ENCODE peak calls at places on chromosomes 1 and 21, in six cellular contexts. One of them, this sample, is unnamed.

GRCh38 chr1:55474168-55474786 is 259.1 kb upstream of the USP24 start:
- DNase-seq in A549: peak
- DNase-seq in GM12878: no peak
- DNase-seq in HepG2: no peak
- DNase-seq in endothelial cell of umbilical vein: peak
- DNase-seq in K562: peak
- DNase-seq in this sample: peak

GRCh38 chr1:99559166-99559565 is 86.7 kb upstream of the PALMD start:
- DNase-seq in A549: no peak
- DNase-seq in GM12878: no peak
- DNase-seq in HepG2: peak
- DNase-seq in endothelial cell of umbilical vein: no peak
- DNase-seq in K562: no peak
- DNase-seq in this sample: no peak

GRCh38 chr1:93822710-93823425 is 56.1 kb downstream of the DNTTIP2 start:
- DNase-seq in A549: no peak
- DNase-seq in GM12878: no peak
- DNase-seq in HepG2: no peak
- DNase-seq in endothelial cell of umbilical vein: no peak
- DNase-seq in K562: no peak
- DNase-seq in this sample: no peak

GRCh38 chr1:21238141-21238800 is 52.0 kb downstream of the ECE1 start:
- DNase-seq in A549: no peak
- DNase-seq in GM12878: no peak
- DNase-seq in HepG2: no peak
- DNase-seq in endothelial cell of umbilical vein: no peak
- DNase-seq in K562: no peak
- DNase-seq in this sample: no peak

GRCh38 chr1:119506941-119507340 is at the start of gene HSD3B1:
- DNase-seq in A549: no peak
- DNase-seq in GM12878: no peak
- DNase-seq in HepG2: no peak
- DNase-seq in endothelial cell of umbilical vein: no peak
- DNase-seq in K562: no peak
- DNase-seq in this sample: no peak

GRCh38 chr1:89088597-89088996 is 23.6 kb upstream of the GBP1 start:
- DNase-seq in A549: no peak
- DNase-seq in GM12878: no peak
- DNase-seq in HepG2: peak
- DNase-seq in endothelial cell of umbilical vein: no peak
- DNase-seq in K562: no peak
- DNase-seq in this sample: no peak

GRCh38 chr1:209207701-209208286 is 375.7 kb upstream of the CAMK1G start:
- DNase-seq in A549: peak
- DNase-seq in GM12878: no peak
- DNase-seq in HepG2: peak
- DNase-seq in endothelial cell of umbilical vein: peak
- DNase-seq in K562: peak
- DNase-seq in this sample: peak

GRCh38 chr1:171252482-171252881 is 4.2 kb downstream of the FMO1 start:
- DNase-seq in A549: no peak
- DNase-seq in GM12878: peak
- DNase-seq in HepG2: no peak
- DNase-seq in endothelial cell of umbilical vein: no peak
- DNase-seq in K562: no peak
- DNase-seq in this sample: no peak

GRCh38 chr1:55645286-55645685 is 430.1 kb upstream of the USP24 start:
- DNase-seq in A549: no peak
- DNase-seq in GM12878: no peak
- DNase-seq in HepG2: no peak
- DNase-seq in endothelial cell of umbilical vein: no peak
- DNase-seq in K562: no peak
- DNase-seq in this sample: no peak

GRCh38 chr1:58861510-58861909 is 77.7 kb upstream of the JUN start:
- DNase-seq in A549: peak
- DNase-seq in GM12878: no peak
- DNase-seq in HepG2: no peak
- DNase-seq in endothelial cell of umbilical vein: no peak
- DNase-seq in K562: no peak
- DNase-seq in this sample: no peak

GRCh38 chr1:199123615-199124014 is 484.8 kb downstream of the PTPRC start:
- DNase-seq in A549: no peak
- DNase-seq in GM12878: no peak
- DNase-seq in HepG2: no peak
- DNase-seq in endothelial cell of umbilical vein: no peak
- DNase-seq in K562: no peak
- DNase-seq in this sample: peak

GRCh38 chr1:55309786-55310516 is 94.8 kb upstream of the USP24 start:
- DNase-seq in A549: no peak
- DNase-seq in GM12878: no peak
- DNase-seq in HepG2: no peak
- DNase-seq in endothelial cell of umbilical vein: no peak
- DNase-seq in K562: no peak
- DNase-seq in this sample: no peak

GRCh38 chr1:167489581-167490340 is 28.6 kb downstream of the CD247 start:
- DNase-seq in A549: no peak
- DNase-seq in GM12878: no peak
- DNase-seq in HepG2: no peak
- DNase-seq in endothelial cell of umbilical vein: no peak
- DNase-seq in K562: no peak
- DNase-seq in this sample: no peak

GRCh38 chr1:243471754-243472725 is 216.2 kb downstream of the SDCCAG8 start:
- DNase-seq in A549: no peak
- DNase-seq in GM12878: peak
- DNase-seq in HepG2: no peak
- DNase-seq in endothelial cell of umbilical vein: peak
- DNase-seq in K562: no peak
- DNase-seq in this sample: peak

GRCh38 chr1:147171399-147172167 is 687 bp downstream of the PRKAB2 start:
- DNase-seq in A549: peak
- DNase-seq in GM12878: no peak
- DNase-seq in HepG2: no peak
- DNase-seq in endothelial cell of umbilical vein: peak
- DNase-seq in K562: peak
- DNase-seq in this sample: peak

GRCh38 chr1:31434101-31434871 is 21.3 kb downstream of the SERINC2 start:
- DNase-seq in A549: no peak
- DNase-seq in GM12878: no peak
- DNase-seq in HepG2: peak
- DNase-seq in endothelial cell of umbilical vein: no peak
- DNase-seq in K562: no peak
- DNase-seq in this sample: no peak

GRCh38 chr1:151006331-151007052 is at the start of gene MINDY1:
- DNase-seq in A549: peak
- DNase-seq in GM12878: peak
- DNase-seq in HepG2: peak
- DNase-seq in endothelial cell of umbilical vein: peak
- DNase-seq in K562: peak
- DNase-seq in this sample: peak

GRCh38 chr1:39332291-39332690 is 127.8 kb downstream of the MACF1 start:
- DNase-seq in A549: no peak
- DNase-seq in GM12878: no peak
- DNase-seq in HepG2: no peak
- DNase-seq in endothelial cell of umbilical vein: no peak
- DNase-seq in K562: no peak
- DNase-seq in this sample: no peak

GRCh38 chr1:227546598-227547313 is 16.6 kb upstream of the ZNF678 start:
- DNase-seq in A549: no peak
- DNase-seq in GM12878: no peak
- DNase-seq in HepG2: no peak
- DNase-seq in endothelial cell of umbilical vein: no peak
- DNase-seq in K562: no peak
- DNase-seq in this sample: no peak

GRCh38 chr1:44508397-44508745 is 103.3 kb downstream of the RNF220 start:
- DNase-seq in A549: no peak
- DNase-seq in GM12878: no peak
- DNase-seq in HepG2: no peak
- DNase-seq in endothelial cell of umbilical vein: no peak
- DNase-seq in K562: no peak
- DNase-seq in this sample: no peak

GRCh38 chr1:48817505-48818114 is 40.9 kb upstream of the BEND5 start:
- DNase-seq in A549: peak
- DNase-seq in GM12878: no peak
- DNase-seq in HepG2: peak
- DNase-seq in endothelial cell of umbilical vein: no peak
- DNase-seq in K562: peak
- DNase-seq in this sample: peak

GRCh38 chr21:41802684-41803083 is 35.8 kb upstream of the RIPK4 start:
- DNase-seq in A549: no peak
- DNase-seq in GM12878: no peak
- DNase-seq in HepG2: no peak
- DNase-seq in endothelial cell of umbilical vein: no peak
- DNase-seq in K562: no peak
- DNase-seq in this sample: no peak

GRCh38 chr1:70980361-70980760 is 67.3 kb downstream of the PTGER3 start:
- DNase-seq in A549: no peak
- DNase-seq in GM12878: no peak
- DNase-seq in HepG2: no peak
- DNase-seq in endothelial cell of umbilical vein: no peak
- DNase-seq in K562: no peak
- DNase-seq in this sample: no peak
- H3K4me3 ChIP-seq in A549: no peak
- H3K4me3 ChIP-seq in GM12878: no peak
- H3K4me3 ChIP-seq in HepG2: no peak
- H3K4me3 ChIP-seq in endothelial cell of umbilical vein: no peak
- H3K4me3 ChIP-seq in K562: no peak
- H3K4me3 ChIP-seq in this sample: no peak

DNA sequence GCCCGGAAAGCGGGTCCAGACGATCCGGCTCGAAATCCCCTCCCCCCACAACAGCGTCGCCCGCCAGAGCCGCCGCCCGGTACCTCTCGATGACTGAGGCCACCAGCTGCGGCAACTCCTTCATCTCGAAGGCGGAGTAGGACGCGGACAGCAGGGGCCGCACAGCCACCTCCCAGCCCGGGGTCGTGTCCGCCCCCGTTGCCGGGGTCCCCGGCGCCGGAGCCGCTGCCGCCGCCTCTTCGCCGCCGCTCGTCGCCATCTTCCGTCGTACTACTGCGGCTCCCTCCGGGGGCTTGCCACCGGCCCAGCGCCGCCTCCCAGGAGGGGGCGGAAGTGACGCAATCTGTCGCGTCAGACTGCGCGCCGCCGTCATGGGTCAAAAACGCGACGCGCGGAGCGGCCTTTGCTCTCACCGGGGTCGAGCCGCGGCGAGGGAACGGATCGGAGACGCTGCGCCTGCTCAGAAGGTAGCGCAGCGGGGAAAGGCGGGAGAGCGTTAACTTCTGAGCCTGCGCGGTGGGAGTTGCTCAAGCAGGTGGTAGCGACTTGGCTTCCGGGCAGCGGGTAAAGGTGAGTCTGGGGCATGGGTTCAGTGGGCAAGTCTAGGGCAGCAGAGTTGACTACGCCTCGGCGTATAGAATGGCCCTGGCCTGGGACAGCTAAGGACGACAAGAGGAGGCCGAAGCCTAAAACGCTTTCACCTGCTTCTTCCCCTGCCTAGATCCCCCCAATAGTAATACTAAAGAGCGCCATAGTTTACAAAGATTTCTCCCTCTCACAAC is at the start of gene UBR4:
- DNase-seq in A549: peak
- DNase-seq in GM12878: peak
- DNase-seq in HepG2: peak
- DNase-seq in endothelial cell of umbilical vein: peak
- DNase-seq in K562: peak
- DNase-seq in this sample: peak
- TF ChIP-seq POLR2A in A549: peak
- TF ChIP-seq POLR2A in GM12878: peak
- TF ChIP-seq POLR2A in HepG2: peak
- TF ChIP-seq POLR2A in endothelial cell of umbilical vein: peak
- TF ChIP-seq POLR2A in K562: peak
- TF ChIP-seq POLR2A in this sample: peak

GRCh38 chr1:77940921-77941570 is 37.8 kb downstream of the FUBP1 start:
- DNase-seq in A549: no peak
- DNase-seq in GM12878: no peak
- DNase-seq in HepG2: no peak
- DNase-seq in endothelial cell of umbilical vein: no peak
- DNase-seq in K562: no peak
- DNase-seq in this sample: no peak
- TF ChIP-seq MYC in A549: no peak
- TF ChIP-seq MYC in GM12878: no peak
- TF ChIP-seq MYC in HepG2: no peak
- TF ChIP-seq MYC in endothelial cell of umbilical vein: no peak
- TF ChIP-seq MYC in K562: no peak
- TF ChIP-seq MYC in this sample: no peak

GRCh38 chr1:212559929-212560328 is 48.6 kb upstream of the ATF3 start:
- DNase-seq in A549: no peak
- DNase-seq in GM12878: no peak
- DNase-seq in HepG2: no peak
- DNase-seq in endothelial cell of umbilical vein: no peak
- DNase-seq in K562: no peak
- DNase-seq in this sample: no peak

GRCh38 chr1:212556822-212557549 is 51.6 kb upstream of the ATF3 start:
- DNase-seq in A549: no peak
- DNase-seq in GM12878: no peak
- DNase-seq in HepG2: no peak
- DNase-seq in endothelial cell of umbilical vein: no peak
- DNase-seq in K562: no peak
- DNase-seq in this sample: no peak

GRCh38 chr1:212560933-212561460 is 47.6 kb upstream of the ATF3 start:
- DNase-seq in A549: no peak
- DNase-seq in GM12878: no peak
- DNase-seq in HepG2: no peak
- DNase-seq in endothelial cell of umbilical vein: no peak
- DNase-seq in K562: no peak
- DNase-seq in this sample: no peak

GRCh38 chr1:212557739-212558664 is 50.6 kb upstream of the ATF3 start:
- DNase-seq in A549: no peak
- DNase-seq in GM12878: no peak
- DNase-seq in HepG2: no peak
- DNase-seq in endothelial cell of umbilical vein: peak
- DNase-seq in K562: peak
- DNase-seq in this sample: peak

DNA sequence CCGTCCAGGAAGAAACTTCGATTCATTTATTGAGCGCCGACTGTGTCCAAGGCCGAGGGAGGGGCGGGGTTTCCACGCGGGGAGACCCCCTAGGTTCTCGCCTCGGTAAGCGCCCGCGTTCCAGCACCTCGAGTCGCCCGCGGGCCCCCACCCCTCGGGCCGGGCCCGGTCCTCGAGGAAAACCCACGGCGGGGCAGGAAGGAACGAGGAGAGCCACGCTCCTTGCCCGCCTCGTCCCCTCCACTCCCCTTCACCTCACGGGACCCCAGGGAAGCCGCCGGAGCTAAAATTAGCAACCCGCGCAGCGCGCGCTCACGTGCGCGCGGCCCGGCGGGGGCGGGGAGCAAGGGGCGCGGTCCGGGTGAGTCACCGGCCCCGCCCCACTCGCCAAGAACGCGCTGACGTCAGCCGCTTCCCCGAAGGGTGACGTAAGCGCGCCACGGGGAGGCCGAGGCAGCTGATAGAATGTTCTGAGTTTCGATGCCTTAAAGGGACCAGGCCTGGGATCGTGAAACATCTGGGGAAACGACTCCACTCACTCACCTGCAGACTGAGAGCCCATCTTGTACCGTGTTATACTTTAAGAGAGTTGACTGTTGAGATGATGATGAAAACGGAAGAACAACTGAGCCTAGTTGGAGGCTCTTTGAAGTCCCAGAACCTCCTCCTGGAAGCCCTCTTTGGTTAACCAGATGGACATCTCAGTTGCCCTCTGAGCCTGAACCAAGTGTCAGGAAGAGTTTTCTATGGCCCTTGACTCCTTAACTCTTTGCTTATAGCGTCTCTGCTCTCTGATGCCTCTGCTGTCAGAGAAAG is 49.7 kb upstream of the ATF3 start:
- DNase-seq in A549: peak
- DNase-seq in GM12878: peak
- DNase-seq in HepG2: peak
- DNase-seq in endothelial cell of umbilical vein: peak
- DNase-seq in K562: peak
- DNase-seq in this sample: peak
- H3K4me3 ChIP-seq in A549: peak
- H3K4me3 ChIP-seq in GM12878: peak
- H3K4me3 ChIP-seq in HepG2: peak
- H3K4me3 ChIP-seq in endothelial cell of umbilical vein: peak
- H3K4me3 ChIP-seq in K562: peak
- H3K4me3 ChIP-seq in this sample: peak

This sample was measured in NB4.